ENCODE peak calls at places on chromosomes 7 and 10, in four cellular contexts. One of them, this sample, is unnamed.

GRCh38 chr10:30042820-30043219 is 16.6 kb downstream of the JCAD start:
- DNase-seq in A549: no peak
- DNase-seq in PC-9: no peak
- DNase-seq in HCT116: no peak
- DNase-seq in this sample: no peak

GRCh38 chr10:79159785-79160184 is 91.0 kb downstream of the ZMIZ1 start:
- DNase-seq in A549: no peak
- DNase-seq in PC-9: no peak
- DNase-seq in HCT116: no peak
- DNase-seq in this sample: peak

GRCh38 chr7:37921340-37921805 is 933 bp downstream of the EPDR1 start:
- DNase-seq in A549: no peak
- DNase-seq in PC-9: no peak
- DNase-seq in HCT116: no peak
- DNase-seq in this sample: peak

GRCh38 chr10:49661291-49661856 is 18.1 kb upstream of the C10orf53 start:
- DNase-seq in A549: no peak
- DNase-seq in PC-9: peak
- DNase-seq in HCT116: no peak
- DNase-seq in this sample: no peak

GRCh38 chr10:1648648-1649047 is 88.7 kb downstream of the ADARB2 start:
- DNase-seq in A549: no peak
- DNase-seq in PC-9: no peak
- DNase-seq in HCT116: no peak
- DNase-seq in this sample: no peak

GRCh38 chr10:72625276-72625607 is 637 bp downstream of the MICU1 start:
- DNase-seq in A549: no peak
- DNase-seq in PC-9: no peak
- DNase-seq in HCT116: no peak
- DNase-seq in this sample: no peak

GRCh38 chr7:115099906-115100305 is 178.0 kb downstream of the MDFIC start:
- DNase-seq in A549: peak
- DNase-seq in PC-9: peak
- DNase-seq in HCT116: no peak
- DNase-seq in this sample: peak

GRCh38 chr7:104363355-104363754 is 35.0 kb downstream of the LHFPL3 start:
- DNase-seq in A549: no peak
- DNase-seq in PC-9: no peak
- DNase-seq in HCT116: no peak
- DNase-seq in this sample: no peak

GRCh38 chr10:32256613-32257437 is 90.1 kb downstream of the EPC1 start:
- DNase-seq in A549: peak
- DNase-seq in PC-9: no peak
- DNase-seq in HCT116: peak
- DNase-seq in this sample: peak

GRCh38 chr7:45143616-45144015 is 14.0 kb upstream of the RAMP3 start:
- DNase-seq in A549: no peak
- DNase-seq in PC-9: peak
- DNase-seq in HCT116: no peak
- DNase-seq in this sample: no peak

GRCh38 chr7:27073066-27073465 is 22.7 kb downstream of the HOXA1 start:
- DNase-seq in A549: no peak
- DNase-seq in PC-9: peak
- DNase-seq in HCT116: no peak
- DNase-seq in this sample: no peak

GRCh38 chr10:16297652-16298051 is 139.2 kb upstream of the PTER start:
- DNase-seq in A549: no peak
- DNase-seq in PC-9: no peak
- DNase-seq in HCT116: no peak
- DNase-seq in this sample: no peak

GRCh38 chr7:1922071-1922869 is 252.2 kb downstream of the ELFN1 start:
- DNase-seq in A549: no peak
- DNase-seq in PC-9: no peak
- DNase-seq in HCT116: no peak
- DNase-seq in this sample: peak

GRCh38 chr10:14010083-14010551 is 320.6 kb downstream of the FRMD4A start:
- DNase-seq in A549: no peak
- DNase-seq in PC-9: no peak
- DNase-seq in HCT116: no peak
- DNase-seq in this sample: peak

GRCh38 chr7:158858592-158859503 is 2.5 kb downstream of the DYNC2I1 start:
- DNase-seq in A549: no peak
- DNase-seq in PC-9: no peak
- DNase-seq in HCT116: peak
- DNase-seq in this sample: no peak

GRCh38 chr10:128046156-128046933 is 79.9 kb downstream of the MKI67 start:
- DNase-seq in A549: no peak
- DNase-seq in PC-9: no peak
- DNase-seq in HCT116: no peak
- DNase-seq in this sample: no peak
- H3K4me3 ChIP-seq in A549: no peak
- H3K4me3 ChIP-seq in PC-9: no peak
- H3K4me3 ChIP-seq in HCT116: peak
- H3K4me3 ChIP-seq in this sample: no peak

GRCh38 chr7:5294169-5294987 is 11.6 kb downstream of the SLC29A4 start:
- DNase-seq in A549: no peak
- DNase-seq in PC-9: no peak
- DNase-seq in HCT116: no peak
- DNase-seq in this sample: no peak

GRCh38 chr7:5295039-5296014 is 12.6 kb downstream of the SLC29A4 start:
- DNase-seq in A549: no peak
- DNase-seq in PC-9: no peak
- DNase-seq in HCT116: no peak
- DNase-seq in this sample: no peak

GRCh38 chr7:5296015-5296621 is 13.4 kb downstream of the SLC29A4 start:
- DNase-seq in A549: no peak
- DNase-seq in PC-9: no peak
- DNase-seq in HCT116: no peak
- DNase-seq in this sample: no peak

GRCh38 chr7:5300366-5300765 is 17.6 kb downstream of the SLC29A4 start:
- DNase-seq in A549: no peak
- DNase-seq in PC-9: no peak
- DNase-seq in HCT116: no peak
- DNase-seq in this sample: no peak

GRCh38 chr7:5296627-5297226 is 14.0 kb downstream of the SLC29A4 start:
- DNase-seq in A549: no peak
- DNase-seq in PC-9: no peak
- DNase-seq in HCT116: no peak
- DNase-seq in this sample: no peak
- H3K4me3 ChIP-seq in A549: no peak
- H3K4me3 ChIP-seq in PC-9: no peak
- H3K4me3 ChIP-seq in HCT116: no peak
- H3K4me3 ChIP-seq in this sample: no peak

GRCh38 chr10:27998178-27998953 is 513 bp downstream of the ODAD2 start:
- DNase-seq in A549: no peak
- DNase-seq in PC-9: no peak
- DNase-seq in HCT116: no peak
- DNase-seq in this sample: peak
- H3K4me3 ChIP-seq in A549: peak
- H3K4me3 ChIP-seq in PC-9: no peak
- H3K4me3 ChIP-seq in HCT116: peak
- H3K4me3 ChIP-seq in this sample: peak

GRCh38 chr7:131956864-131957263 is 400.4 kb upstream of the PODXL start:
- DNase-seq in A549: no peak
- DNase-seq in PC-9: no peak
- DNase-seq in HCT116: no peak
- DNase-seq in this sample: no peak
- H3K4me3 ChIP-seq in A549: no peak
- H3K4me3 ChIP-seq in PC-9: no peak
- H3K4me3 ChIP-seq in HCT116: no peak
- H3K4me3 ChIP-seq in this sample: no peak

GRCh38 chr10:122154733-122155366 is 116.2 kb upstream of the BTBD16 start:
- DNase-seq in A549: no peak
- DNase-seq in PC-9: no peak
- DNase-seq in HCT116: no peak
- DNase-seq in this sample: peak
- H3K4me3 ChIP-seq in A549: no peak
- H3K4me3 ChIP-seq in PC-9: no peak
- H3K4me3 ChIP-seq in HCT116: no peak
- H3K4me3 ChIP-seq in this sample: peak

GRCh38 chr10:20110435-20111119 is 294.3 kb downstream of the PLXDC2 start:
- DNase-seq in A549: no peak
- DNase-seq in PC-9: no peak
- DNase-seq in HCT116: no peak
- DNase-seq in this sample: no peak
- H3K4me3 ChIP-seq in A549: no peak
- H3K4me3 ChIP-seq in PC-9: no peak
- H3K4me3 ChIP-seq in HCT116: no peak
- H3K4me3 ChIP-seq in this sample: no peak

DNA sequence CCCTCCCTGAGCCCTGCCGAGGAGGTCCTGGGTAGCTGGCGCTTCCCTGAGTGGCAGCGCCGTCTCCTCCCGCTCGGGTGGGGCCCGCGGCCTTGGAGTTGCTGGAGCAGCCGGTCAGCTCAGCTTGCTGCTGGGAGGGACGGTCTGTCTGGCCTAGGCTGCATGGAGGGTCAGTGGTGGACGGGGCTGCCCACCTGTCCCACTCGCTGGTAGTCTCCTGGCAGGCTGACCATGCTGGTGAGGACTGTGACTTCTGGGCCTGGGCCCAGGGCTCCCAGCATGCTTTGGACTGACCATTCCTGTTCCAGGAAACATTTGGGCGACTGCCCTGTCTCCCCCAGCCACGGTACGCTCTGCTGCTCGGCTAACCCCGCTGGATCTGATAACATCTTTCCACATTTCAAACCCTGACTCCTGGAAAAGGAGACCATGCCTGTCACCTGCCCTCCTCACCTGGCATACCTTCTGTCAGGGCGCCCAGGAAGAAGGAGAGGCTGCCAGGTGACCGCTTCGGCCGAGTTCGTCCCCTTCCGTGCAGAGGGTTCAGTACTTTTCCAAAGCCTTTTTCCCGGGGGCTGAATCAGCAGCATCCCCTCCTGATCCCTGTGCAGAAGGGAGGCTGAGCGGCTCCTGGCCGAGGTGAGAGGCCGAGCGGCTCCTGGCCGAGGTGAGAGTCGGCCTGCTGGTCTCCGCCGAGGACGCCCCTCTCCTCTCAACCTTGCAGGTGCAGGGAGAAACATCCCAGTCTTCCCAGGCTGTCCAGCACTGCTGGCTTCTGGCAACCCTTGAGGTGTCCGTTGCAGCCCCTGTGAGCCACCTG is 43.4 kb downstream of the FAM20C start:
- DNase-seq in A549: no peak
- DNase-seq in PC-9: peak
- DNase-seq in HCT116: no peak
- DNase-seq in this sample: no peak
- H3K4me3 ChIP-seq in A549: no peak
- H3K4me3 ChIP-seq in PC-9: peak
- H3K4me3 ChIP-seq in HCT116: no peak
- H3K4me3 ChIP-seq in this sample: no peak

DNA sequence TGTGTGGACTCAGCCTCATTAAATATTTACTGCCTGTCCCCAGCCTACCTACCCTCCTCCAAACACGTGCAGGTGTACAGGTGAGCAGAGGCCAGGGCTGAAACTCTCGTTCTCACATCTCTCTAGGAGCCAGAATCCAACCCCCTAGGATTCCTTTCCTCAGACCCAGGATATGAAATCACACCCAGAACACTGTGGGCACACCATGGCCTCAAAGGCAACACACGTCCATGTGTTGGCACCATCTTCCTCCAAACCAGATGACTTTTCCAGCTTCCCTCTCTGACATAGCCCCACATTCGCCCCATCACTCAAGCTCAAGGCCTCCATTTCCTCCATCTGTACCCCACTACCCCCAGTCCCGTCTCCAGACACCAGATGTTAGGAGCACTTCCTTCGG is 51.8 kb upstream of the DUSP5 start:
- DNase-seq in A549: no peak
- DNase-seq in PC-9: no peak
- DNase-seq in HCT116: no peak
- DNase-seq in this sample: no peak
- H3K4me3 ChIP-seq in A549: no peak
- H3K4me3 ChIP-seq in PC-9: no peak
- H3K4me3 ChIP-seq in HCT116: no peak
- H3K4me3 ChIP-seq in this sample: no peak

This sample was measured in fibroblast of the aortic adventitia.